ENCODE peak calls at places on chromosomes 1 and 21, in four cellular contexts. R, L, H and S are unnamed samples.
A peak's percentile ranks its signal among the peaks of the same experiment; 100 is the strongest.

GRCh38 chr1:53550201-53550741 is 91.1 kb downstream of the DMRTB1 start:
- DNase-seq in R (no peak), H (no peak), L (peak; percentile 23), S (no peak)

GRCh38 chr1:95086949-95087533 is 14.3 kb upstream of the ALG14 start:
- DNase-seq in L (no peak), H (no peak), R (peak; percentile 90), S (no peak)

GRCh38 chr1:218304281-218305039 is 19.4 kb downstream of the RRP15 start:
- DNase-seq in L (no peak), H (no peak), R (peak; percentile 58), S (no peak)

GRCh38 chr1:248816042-248816851 is 9.5 kb downstream of the SH3BP5L start:
- DNase-seq in R (no peak), H (no peak), L (no peak), S (no peak)

GRCh38 chr1:192550922-192551534 is 24.5 kb upstream of the RGS1 start:
- DNase-seq in H (peak; percentile 61), R (peak; percentile 92), L (no peak), S (no peak)

GRCh38 chr1:91176250-91176649 is 154.4 kb upstream of the ZNF644 start:
- DNase-seq in H (no peak), R (no peak), L (no peak), S (no peak)

GRCh38 chr1:101366513-101367215 is 129.8 kb downstream of the S1PR1 start:
- DNase-seq in L (no peak), R (no peak), H (no peak), S (no peak)

GRCh38 chr1:5659606-5660005 is 332.6 kb downstream of the NPHP4 start:
- DNase-seq in H (no peak), R (no peak), L (no peak), S (no peak)

GRCh38 chr1:54163051-54163450 is 10.3 kb upstream of the CDCP2 start:
- DNase-seq in L (no peak), H (no peak), R (no peak), S (no peak)

GRCh38 chr1:42335809-42336518 is 929 bp upstream of the FOXJ3 start:
- DNase-seq in R (peak; percentile 51), L (no peak), H (no peak), S (no peak)

GRCh38 chr21:26832513-26832912 is 12.7 kb downstream of the ADAMTS1 start:
- DNase-seq in L (no peak), R (no peak), H (no peak), S (no peak)

GRCh38 chr1:225713281-225713680 is 60.4 kb upstream of the ENAH start:
- DNase-seq in R (no peak), L (no peak), H (no peak), S (no peak)

GRCh38 chr1:230894032-230894431 is 25.7 kb upstream of the C1orf198 start:
- DNase-seq in R (no peak), L (no peak), H (no peak), S (no peak)

GRCh38 chr21:39666681-39667315 is 54.1 kb downstream of the B3GALT5 start:
- DNase-seq in R (no peak), L (no peak), H (no peak), S (no peak)

GRCh38 chr1:180181048-180181447 is 26.4 kb downstream of the QSOX1 start:
- DNase-seq in R (peak; percentile 26), H (no peak), L (peak; percentile 40), S (no peak)

GRCh38 chr21:36076878-36077658 is 7.2 kb downstream of the CBR1 start:
- DNase-seq in R (no peak), L (no peak), H (no peak), S (no peak)

GRCh38 chr1:147151244-147151643 is 21.0 kb downstream of the PRKAB2 start:
- DNase-seq in H (no peak), L (no peak), R (no peak), S (no peak)

GRCh38 chr1:107883562-107883961 is 81.4 kb downstream of the VAV3 start:
- DNase-seq in L (no peak), H (peak; percentile 71), R (no peak), S (peak; percentile 76)

GRCh38 chr1:119565131-119565772 is 58.2 kb downstream of the HSD3B1 start:
- DNase-seq in H (peak; percentile 49), R (no peak), L (no peak), S (no peak)

GRCh38 chr1:215198021-215198420 is 115.5 kb downstream of the KCNK2 start:
- DNase-seq in L (no peak), H (no peak), R (no peak), S (no peak)

GRCh38 chr1:200233393-200233792 is 176.4 kb downstream of the ZNF281 start:
- DNase-seq in H (no peak), L (no peak), R (peak; percentile 63), S (no peak)

GRCh38 chr1:43443197-43443946 is 10.4 kb downstream of the HYI start:
- DNase-seq in R (no peak), L (peak; percentile 35), H (no peak), S (no peak)

GRCh38 chr1:180611016-180611930 is 20.5 kb upstream of the XPR1 start:
- DNase-seq in H (peak; percentile 49), L (no peak), R (no peak), S (no peak)

GRCh38 chr1:54575605-54576004 is 27.6 kb downstream of the ACOT11 start:
- DNase-seq in H (no peak), R (no peak), L (no peak), S (no peak)

GRCh38 chr1:180571832-180572636 is 13.3 kb downstream of the OVAAL start:
- DNase-seq in L (no peak), R (no peak), H (no peak), S (no peak)

GRCh38 chr1:191432817-191433216 is 725.4 kb upstream of the RGS18 start:
- DNase-seq in R (no peak), L (no peak), H (no peak), S (no peak)

GRCh38 chr1:7223334-7224080 is 438.3 kb downstream of the CAMTA1 start:
- DNase-seq in R (peak; percentile 89), L (no peak), H (no peak), S (no peak)

GRCh38 chr21:39656209-39656608 is 43.5 kb downstream of the B3GALT5 start:
- DNase-seq in L (no peak), R (no peak), H (no peak), S (no peak)

GRCh38 chr1:198494658-198495103 is 45.8 kb downstream of the ATP6V1G3 start:
- DNase-seq in R (no peak), H (no peak), L (no peak), S (no peak)

GRCh38 chr1:160768295-160768657 is 27.7 kb upstream of the LY9 start:
- DNase-seq in H (peak; percentile 76), R (no peak), L (peak; percentile 75), S (peak; percentile 81)

GRCh38 chr1:43545686-43546387 is 15.2 kb downstream of the PTPRF start:
- DNase-seq in H (no peak), L (peak; percentile 77), R (no peak), S (no peak)

DNA sequence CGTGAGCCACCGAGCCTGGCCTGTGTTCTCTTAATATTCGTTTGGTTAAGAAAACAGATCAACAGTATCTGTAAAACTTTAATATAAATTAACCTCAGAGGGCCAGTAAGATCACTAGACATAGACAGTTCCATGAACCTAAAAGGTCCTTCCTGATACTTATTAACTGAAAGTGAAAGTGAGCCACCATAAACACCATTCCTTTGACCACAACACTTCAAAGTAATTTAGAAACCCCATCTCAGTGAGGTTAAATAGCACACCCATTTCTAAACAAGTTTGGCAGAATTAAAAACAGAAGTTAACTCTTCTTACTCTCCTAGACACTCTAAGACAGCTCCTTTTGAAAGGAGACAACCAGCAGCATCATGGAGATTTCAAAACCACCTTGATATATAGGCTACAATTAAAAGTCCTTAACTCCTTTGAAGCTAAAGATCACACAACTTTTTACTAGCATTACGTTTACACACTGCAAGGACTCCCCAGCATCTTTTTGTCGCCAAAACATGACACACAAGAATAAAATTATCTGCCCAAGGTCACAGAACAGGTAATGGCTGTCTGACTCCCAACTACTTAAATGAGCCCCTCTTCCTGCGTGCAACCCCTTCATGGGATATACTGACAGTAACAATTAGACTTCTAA is 2.2 kb downstream of the RNF19B start:
- DNase-seq in H (no peak), L (no peak), R (no peak), S (no peak)
- H3K4me3 ChIP-seq in H (peak overlapping the region; percentile 77), L (peak overlapping the region; percentile 90), R (peak overlapping the region; percentile 75), S (no peak overlapping the region)

GRCh38 chr21:37076087-37076486 is 3.0 kb downstream of the TTC3 start:
- DNase-seq in L (no peak), R (no peak), H (no peak), S (no peak)

GRCh38 chr21:37082375-37082774 is 9.3 kb downstream of the TTC3 start:
- DNase-seq in R (no peak), H (no peak), L (no peak), S (no peak)

GRCh38 chr21:37077403-37077802 is 4.3 kb downstream of the TTC3 start:
- DNase-seq in H (no peak), L (no peak), R (no peak), S (no peak)

GRCh38 chr21:37082856-37083611 is 10.0 kb downstream of the TTC3 start:
- DNase-seq in L (no peak), H (no peak), R (no peak), S (no peak)

DNA sequence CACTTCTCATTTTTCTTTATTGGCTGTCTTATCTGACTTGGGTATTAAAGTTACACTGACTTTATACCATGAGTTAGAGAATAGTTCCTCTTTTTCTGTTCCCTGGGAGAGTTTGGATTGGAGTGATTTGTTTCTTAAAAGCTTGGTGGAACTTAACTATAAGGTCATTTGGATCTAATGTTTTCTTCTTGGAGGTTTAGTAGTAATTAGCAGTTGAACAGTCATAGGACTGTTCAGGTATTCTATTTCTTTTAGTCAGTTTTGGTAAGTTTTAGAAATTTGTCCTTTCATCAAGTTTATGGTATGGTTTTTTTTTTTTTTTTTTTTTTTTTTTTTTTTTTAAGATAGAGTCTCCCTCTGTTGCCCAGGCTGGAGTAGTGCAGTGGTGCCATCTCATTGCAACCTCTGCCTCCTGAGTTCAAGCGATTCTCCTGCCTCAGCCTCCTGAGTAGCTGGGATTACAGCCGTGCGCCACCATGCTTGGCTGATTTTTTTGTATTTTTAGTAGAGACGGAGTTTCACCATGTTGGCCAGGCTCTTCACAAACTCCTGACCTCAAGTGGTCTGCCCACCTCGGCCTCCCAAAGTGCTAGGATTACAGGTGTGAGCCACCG is 6.3 kb downstream of the TTC3 start:
- DNase-seq in L (no peak), H (no peak), R (no peak), S (no peak)
- H3K4me3 ChIP-seq in L (no peak overlapping the region), H (no peak overlapping the region), R (no peak overlapping the region), S (no peak overlapping the region)

GRCh38 chr1:184163674-184164470 is 112.3 kb downstream of the TSEN15 start:
- DNase-seq in L (no peak), H (no peak), R (peak; percentile 75), S (no peak)
- H3K4me3 ChIP-seq in L (no peak overlapping the region), H (no peak overlapping the region), R (no peak overlapping the region), S (no peak overlapping the region)

DNA sequence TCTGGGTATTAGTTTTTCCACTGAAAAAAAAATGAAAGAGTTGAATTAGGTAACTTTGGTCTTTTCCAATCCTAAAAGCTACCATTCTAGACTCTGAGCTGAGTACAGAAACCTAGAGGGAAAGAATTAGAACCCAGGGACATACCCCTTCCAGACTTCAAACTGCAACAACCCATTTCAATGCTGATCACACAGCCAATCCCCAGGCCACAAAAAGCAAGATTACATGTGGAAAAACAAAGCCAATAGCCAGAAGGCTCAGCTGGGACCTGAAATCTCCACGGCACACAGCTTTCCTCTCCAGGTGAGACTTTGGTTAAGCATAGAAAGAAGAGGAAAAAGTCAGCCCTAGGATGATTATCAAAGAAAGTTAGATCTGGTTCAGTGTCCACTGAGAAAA is 88.8 kb downstream of the JAK1 start:
- DNase-seq in H (no peak), R (no peak), L (no peak), S (no peak)
- H3K4me3 ChIP-seq in H (no peak overlapping the region), R (no peak overlapping the region), L (no peak overlapping the region), S (no peak overlapping the region)